ENCODE peak calls at places on chromosomes 7 and 10, in ten cellular contexts. R is left ventricle myocardium inferior; W is activated CD4-positive, CD25-positive, alpha-beta regulatory T cell; F is fibroblast of the conjunctiva; Z is fibroblast of pulmonary artery; D is prostate gland; J is HT1080; Q is NCI-H510A; B is WTC11; L is spleen. M is an unnamed sample.

GRCh38 chr10:70565556-70566514 is 36.7 kb downstream of the PRF1 start:
- DNase-seq in F (no peak), Q (no peak), W (no peak), B (no peak), R (no peak), J (no peak), L (no peak), D (no peak), Z (no peak), M (no peak)

GRCh38 chr7:11458736-11459483 is 373.1 kb downstream of the THSD7A start:
- DNase-seq in B (no peak), Q (no peak), R (no peak), D (no peak), F (peak; percentile 82), W (no peak), L (no peak), Z (peak; percentile 95), J (peak; percentile 88), M (no peak)

GRCh38 chr10:33276282-33276923 is 58.1 kb downstream of the NRP1 start:
- DNase-seq in R (no peak), Z (no peak), F (no peak), B (no peak), Q (no peak), D (no peak), J (no peak), L (no peak), W (no peak), M (no peak)

GRCh38 chr10:22252286-22252800 is 34.5 kb upstream of the EBLN1 start:
- DNase-seq in Q (peak; percentile 9), L (peak; percentile 89), W (peak; percentile 48), Z (peak; percentile 60), B (peak; percentile 41), J (no peak), D (peak; percentile 56), R (peak; percentile 62), F (no peak), M (peak; percentile 23)

GRCh38 chr7:134278502-134279153 is 38.1 kb downstream of the SLC35B4 start:
- DNase-seq in L (no peak), J (no peak), Z (no peak), B (no peak), F (no peak), W (no peak), Q (no peak), D (no peak), R (no peak), M (no peak)

GRCh38 chr7:40015790-40016296 is 65.8 kb downstream of the CDK13 start:
- DNase-seq in B (no peak), J (peak; percentile 38), W (no peak), Z (peak; percentile 57), F (peak; percentile 40), L (no peak), D (peak; percentile 23), R (no peak), Q (no peak), M (no peak)

GRCh38 chr7:92547579-92547978 is 19.0 kb downstream of the RBM48 start:
- DNase-seq in R (peak; percentile 41), J (no peak), F (no peak), D (no peak), B (no peak), Z (no peak), Q (no peak), W (no peak), L (peak; percentile 54), M (no peak)

GRCh38 chr10:52312999-52313349 is 1.1 kb upstream of the DKK1 start:
- DNase-seq in J (no peak), Q (no peak), Z (no peak), R (no peak), F (no peak), L (no peak), D (no peak), B (no peak), W (no peak), M (no peak)

GRCh38 chr7:66202380-66202779 is 2.8 kb upstream of the TPST1 start:
- DNase-seq in Z (no peak), L (peak; percentile 12), W (no peak), R (no peak), D (no peak), J (no peak), B (no peak), F (no peak), Q (no peak), M (no peak)

GRCh38 chr7:20793258-20793657 is 6.6 kb upstream of the SP8 start:
- DNase-seq in R (no peak), Q (no peak), W (no peak), D (no peak), J (no peak), Z (no peak), F (no peak), L (no peak), B (no peak), M (no peak)

M was measured in T47D.